ENCODE peak calls at places on chromosome 22, in eight cellular contexts. D is AG04450, S is Peyer's patch, K is kidney epithelial cell, R is stomach, E is adrenal gland, Q is retinal pigment epithelial cell, C is endodermal cell. M is an unnamed sample.

GRCh38 chr22:24420072-24420976 is 7.1 kb upstream of the ADORA2A start:
- DNase-seq in D (no peak), S (no peak), K (no peak), R (no peak), E (no peak), Q (no peak), C (no peak), M (no peak)

GRCh38 chr22:24807284-24807950 is 1.4 kb downstream of the SGSM1 start:
- DNase-seq in D (no peak), S (no peak), K (no peak), R (no peak), E (peak; percentile 72), Q (no peak), C (peak; percentile 71), M (no peak)

GRCh38 chr22:38172016-38172431 is 9.6 kb downstream of the PLA2G6 start:
- DNase-seq in D (no peak), S (no peak), K (no peak), R (no peak), E (peak; percentile 18), Q (no peak), C (no peak), M (no peak)

GRCh38 chr22:27284314-27284713 is 517.2 kb downstream of the MN1 start:
- DNase-seq in D (no peak), S (no peak), K (no peak), R (no peak), E (no peak), Q (no peak), C (no peak), M (no peak)

GRCh38 chr22:37797874-37798500 is 9.7 kb upstream of the GCAT start:
- DNase-seq in D (no peak), S (no peak), K (no peak), R (no peak), E (no peak), Q (no peak), C (no peak), M (no peak)

GRCh38 chr22:37566903-37567798 is 6.9 kb downstream of the CDC42EP1 start:
- DNase-seq in D (no peak), S (peak; percentile 97), K (no peak), R (peak; percentile 96), E (peak; percentile 76), Q (no peak), C (peak; percentile 97), M (no peak)

GRCh38 chr22:43827926-43828710 is 16.0 kb upstream of the EFCAB6 start:
- DNase-seq in D (no peak), S (peak; percentile 39), K (no peak), R (peak; percentile 8), E (no peak), Q (no peak), C (peak; percentile 42), M (no peak)

GRCh38 chr22:27213291-27213690 is 555.9 kb downstream of the MIAT start:
- DNase-seq in D (no peak), S (no peak), K (no peak), R (no peak), E (no peak), Q (no peak), C (no peak), M (no peak)

GRCh38 chr22:30947821-30948454 is 20.6 kb downstream of the MORC2 start:
- DNase-seq in D (peak; percentile 36), S (no peak), K (no peak), R (no peak), E (no peak), Q (peak; percentile 13), C (no peak), M (no peak)

GRCh38 chr22:33513388-33514336 is 406.6 kb downstream of the LARGE1 start:
- DNase-seq in D (no peak), S (no peak), K (no peak), R (no peak), E (no peak), Q (no peak), C (no peak), M (no peak)

GRCh38 chr22:47551438-47551788 is 789.0 kb downstream of the TBC1D22A start:
- DNase-seq in D (no peak), S (no peak), K (no peak), R (peak; percentile 15), E (no peak), Q (no peak), C (no peak), M (no peak)

GRCh38 chr22:44085743-44086741 is 61.9 kb downstream of the PARVB start:
- DNase-seq in D (no peak), S (peak; percentile 63), K (peak; percentile 56), R (peak; percentile 85), E (peak; percentile 95), Q (peak; percentile 40), C (peak; percentile 71), M (peak; percentile 48)

GRCh38 chr22:19043111-19044085 is 78.8 kb downstream of the DGCR2 start:
- DNase-seq in D (no peak), S (peak; percentile 35), K (no peak), R (no peak), E (peak; percentile 56), Q (no peak), C (no peak), M (no peak)

GRCh38 chr22:37559521-37559900 is 769 bp upstream of the CDC42EP1 start:
- DNase-seq in D (no peak), S (no peak), K (no peak), R (no peak), E (no peak), Q (no peak), C (peak; percentile 72), M (no peak)

GRCh38 chr22:36936362-36937116 is 23.1 kb downstream of the CSF2RB start:
- DNase-seq in D (no peak), S (no peak), K (no peak), R (no peak), E (no peak), Q (no peak), C (no peak), M (no peak)

GRCh38 chr22:45261407-45262088 is 20.9 kb upstream of the KIAA0930 start:
- DNase-seq in D (no peak), S (peak; percentile 83), K (no peak), R (peak; percentile 60), E (no peak), Q (no peak), C (no peak), M (no peak)

DNA sequence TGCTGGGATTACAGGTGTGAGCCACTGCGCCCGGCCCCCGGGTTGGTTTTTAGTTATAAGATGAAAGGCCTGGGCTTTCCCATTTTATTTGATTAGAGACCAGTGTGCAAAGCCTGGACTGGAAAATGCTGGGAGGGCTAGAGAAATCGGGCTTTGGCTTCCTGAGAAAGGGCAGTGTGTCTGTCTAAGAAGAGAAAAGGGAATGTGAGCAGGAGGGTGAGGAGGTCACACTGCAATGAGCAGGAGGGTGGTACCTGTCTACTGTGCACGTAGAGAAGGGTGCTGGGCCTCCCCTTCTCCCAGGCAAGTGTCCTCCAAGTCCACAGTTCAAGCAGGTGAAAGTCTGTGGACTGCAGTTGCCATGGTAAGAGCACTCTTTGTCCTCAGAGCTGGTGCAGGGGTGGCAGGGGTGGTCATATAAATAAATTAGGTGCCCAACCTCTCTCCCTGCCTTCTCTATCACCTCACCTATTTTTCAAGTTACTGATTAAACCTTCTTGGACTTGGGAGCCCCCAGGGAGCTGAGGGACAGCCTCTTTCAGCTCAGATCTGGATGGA is 30.8 kb downstream of the SLC5A1 start:
- DNase-seq in D (no peak), S (peak; percentile 86), K (no peak), R (no peak), E (no peak), Q (no peak), C (no peak), M (no peak)
- H3K4me3 ChIP-seq in D (no peak overlapping the region), S (no peak overlapping the region), K (no peak overlapping the region), R (no peak overlapping the region), E (no peak overlapping the region), Q (no peak overlapping the region), C (no peak overlapping the region), M (no peak overlapping the region)

GRCh38 chr22:41746563-41747400 is 47.5 kb downstream of the MEI1 start:
- DNase-seq in D (peak; percentile 44), S (peak; percentile 87), K (peak; percentile 79), R (peak; percentile 78), E (peak; percentile 81), Q (peak; percentile 24), C (peak; percentile 93), M (peak; percentile 70)

GRCh38 chr22:41739576-41739975 is 40.3 kb downstream of the MEI1 start:
- DNase-seq in D (no peak), S (no peak), K (no peak), R (no peak), E (no peak), Q (no peak), C (no peak), M (no peak)

GRCh38 chr22:41745968-41746367 is 46.7 kb downstream of the MEI1 start:
- DNase-seq in D (no peak), S (no peak), K (no peak), R (no peak), E (no peak), Q (no peak), C (no peak), M (no peak)

GRCh38 chr22:41742918-41743317 is 43.6 kb downstream of the MEI1 start:
- DNase-seq in D (no peak), S (no peak), K (no peak), R (no peak), E (no peak), Q (no peak), C (peak; percentile 62), M (no peak)
- TF ChIP-seq CTCF in D (no peak), S (no peak), K (no peak), R (no peak), E (no peak), Q (no peak), C (peak; percentile 62), M (no peak)

GRCh38 chr22:41381329-41382097 is at the start of gene TEF:
- DNase-seq in D (peak; percentile 98), S (peak; percentile 99), K (peak; percentile 91), R (peak; percentile 99), E (peak; percentile 100), Q (peak; percentile 94), C (peak; percentile 100), M (peak; percentile 66)

GRCh38 chr22:41382610-41383009 is 868 bp downstream of the TEF start:
- DNase-seq in D (no peak), S (no peak), K (no peak), R (no peak), E (no peak), Q (no peak), C (no peak), M (no peak)

GRCh38 chr22:41380993-41381328 is 781 bp upstream of the TEF start:
- DNase-seq in D (peak; percentile 89), S (no peak), K (peak; percentile 69), R (peak; percentile 77), E (peak; percentile 95), Q (peak; percentile 30), C (no peak), M (peak; percentile 81)

GRCh38 chr22:41382098-41382578 is 396 bp downstream of the TEF start:
- DNase-seq in D (no peak), S (peak; percentile 78), K (no peak), R (peak; percentile 66), E (peak; percentile 75), Q (no peak), C (peak; percentile 93), M (no peak)

GRCh38 chr22:41383085-41383484 is 1.3 kb downstream of the TEF start:
- DNase-seq in D (no peak), S (no peak), K (no peak), R (no peak), E (no peak), Q (no peak), C (no peak), M (no peak)
- H3K4me3 ChIP-seq in D (peak overlapping the region; percentile 74), S (peak overlapping the region; percentile 97), K (no peak overlapping the region), R (peak overlapping the region; percentile 74), E (no peak overlapping the region), Q (peak overlapping the region; percentile 70), C (peak overlapping the region; percentile 79), M (peak overlapping the region; percentile 74)

GRCh38 chr22:22702159-22702873 is 57.9 kb downstream of the GGTLC2 start:
- DNase-seq in D (no peak), S (peak; percentile 87), K (no peak), R (no peak), E (no peak), Q (no peak), C (peak; percentile 79), M (no peak)
- TF ChIP-seq CTCF in D (peak; percentile 9), S (peak; percentile 66), K (peak; percentile 42), R (no peak), E (no peak), Q (peak; percentile 41), C (peak; percentile 78), M (peak; percentile 49)